ENCODE peak calls at places on chromosomes 2 and 18, in seven cellular contexts. G, O, B, C, F, X and H are unnamed samples.
A peak's percentile ranks its signal among the peaks of the same experiment; 100 is the strongest.

GRCh38 chr2:159010340-159010739 is 41.9 kb downstream of the TANC1 start:
- DNase-seq in G (no peak), O (no peak), B (peak; percentile 80), C (no peak), F (no peak), X (no peak), H (peak; percentile 54)

GRCh38 chr2:63698825-63699548 is 110.2 kb downstream of the MDH1 start:
- DNase-seq in G (peak; percentile 39), O (peak; percentile 55), B (no peak), C (no peak), F (peak; percentile 6), X (peak; percentile 17), H (peak; percentile 91)

GRCh38 chr2:54073796-54074195 is 41.6 kb upstream of the ACYP2 start:
- DNase-seq in G (no peak), O (peak; percentile 45), B (no peak), C (no peak), F (no peak), X (no peak), H (peak; percentile 94)

GRCh38 chr18:60245096-60245495 is 127.5 kb downstream of the MC4R start:
- DNase-seq in G (no peak), O (no peak), B (no peak), C (no peak), F (no peak), X (no peak), H (no peak)

GRCh38 chr2:55986700-55987440 is 63.3 kb upstream of the EFEMP1 start:
- DNase-seq in G (no peak), O (no peak), B (no peak), C (no peak), F (no peak), X (no peak), H (peak; percentile 5)

GRCh38 chr2:108926561-108927380 is 62.2 kb downstream of the EDAR start:
- DNase-seq in G (no peak), O (no peak), B (peak; percentile 49), C (no peak), F (no peak), X (no peak), H (no peak)

GRCh38 chr2:150125188-150125587 is 362.3 kb downstream of the RND3 start:
- DNase-seq in G (no peak), O (no peak), B (no peak), C (no peak), F (no peak), X (no peak), H (no peak)

GRCh38 chr2:15745907-15746306 is 154.2 kb downstream of the DDX1 start:
- DNase-seq in G (no peak), O (no peak), B (no peak), C (no peak), F (no peak), X (no peak), H (no peak)

GRCh38 chr2:112773091-112773490 is 8.7 kb upstream of the CKAP2L start:
- DNase-seq in G (no peak), O (no peak), B (no peak), C (no peak), F (no peak), X (no peak), H (peak; percentile 60)

GRCh38 chr2:72908741-72909140 is 8.6 kb upstream of the EMX1 start:
- DNase-seq in G (no peak), O (no peak), B (no peak), C (no peak), F (no peak), X (no peak), H (no peak)

GRCh38 chr2:232927041-232927792 is 57.2 kb downstream of the SNORC start:
- DNase-seq in G (no peak), O (no peak), B (no peak), C (no peak), F (no peak), X (no peak), H (no peak)

GRCh38 chr2:173021939-173022371 is 53.7 kb upstream of the MAP3K20 start:
- DNase-seq in G (peak; percentile 51), O (no peak), B (no peak), C (no peak), F (no peak), X (no peak), H (peak; percentile 77)

GRCh38 chr2:154740360-154740759 is 41.9 kb downstream of the KCNJ3 start:
- DNase-seq in G (no peak), O (no peak), B (no peak), C (no peak), F (no peak), X (no peak), H (no peak)

GRCh38 chr2:191638079-191638801 is 39.7 kb upstream of the NABP1 start:
- DNase-seq in G (no peak), O (no peak), B (no peak), C (no peak), F (no peak), X (no peak), H (peak; percentile 92)

GRCh38 chr2:152611458-152612231 is 105.6 kb downstream of the PRPF40A start:
- DNase-seq in G (no peak), O (peak; percentile 75), B (no peak), C (no peak), F (no peak), X (no peak), H (peak; percentile 51)

GRCh38 chr2:101151141-101151858 is at the start of gene TBC1D8:
- DNase-seq in G (peak; percentile 84), O (peak; percentile 79), B (peak; percentile 95), C (peak; percentile 65), F (peak; percentile 87), X (peak; percentile 69), H (peak; percentile 81)

GRCh38 chr2:233798335-233799086 is 20.4 kb downstream of the MROH2A start:
- DNase-seq in G (no peak), O (no peak), B (peak; percentile 43), C (no peak), F (no peak), X (no peak), H (no peak)

GRCh38 chr2:137535897-137536296 is 428.4 kb upstream of the HNMT start:
- DNase-seq in G (no peak), O (peak; percentile 9), B (no peak), C (no peak), F (no peak), X (no peak), H (peak; percentile 2)

GRCh38 chr2:144322379-144322778 is 197.5 kb downstream of the ZEB2 start:
- DNase-seq in G (no peak), O (no peak), B (no peak), C (no peak), F (no peak), X (no peak), H (no peak)

GRCh38 chr2:231545105-231545902 is 15.1 kb upstream of the NMUR1 start:
- DNase-seq in G (no peak), O (peak; percentile 98), B (no peak), C (peak; percentile 63), F (no peak), X (no peak), H (no peak)

GRCh38 chr18:77550625-77551024 is 301.0 kb downstream of the GALR1 start:
- DNase-seq in G (no peak), O (no peak), B (no peak), C (no peak), F (no peak), X (no peak), H (no peak)

GRCh38 chr2:163551974-163552373 is 183.8 kb downstream of the FIGN start:
- DNase-seq in G (no peak), O (no peak), B (no peak), C (no peak), F (no peak), X (no peak), H (peak; percentile 43)

GRCh38 chr2:46925444-46926351 is 10.1 kb upstream of the MCFD2 start:
- DNase-seq in G (no peak), O (no peak), B (no peak), C (no peak), F (no peak), X (no peak), H (peak; percentile 73)

GRCh38 chr18:79200546-79201268 is 131.5 kb downstream of the ATP9B start:
- DNase-seq in G (no peak), O (peak; percentile 46), B (peak; percentile 86), C (no peak), F (no peak), X (peak; percentile 34), H (peak; percentile 55)

GRCh38 chr2:205024822-205025518 is 479.7 kb downstream of the PARD3B start:
- DNase-seq in G (no peak), O (no peak), B (no peak), C (peak; percentile 30), F (peak; percentile 16), X (no peak), H (peak; percentile 98)